ENCODE peak calls at places on chromosomes 12 and 14, in four cellular contexts. S is NCI-H524; V is psoas muscle; G is stimulated activated CD8-positive, alpha-beta memory T cell treated with anti-CD3 and anti-CD28 coated beads, Interleukin-15, amount 100 ng/mL, for 1 hour. K is an unnamed sample.

GRCh38 chr12:120012067-120012621 is 23.1 kb downstream of the BICDL1 start:
- DNase-seq in S (peak; percentile 12), V (no peak), G (peak; percentile 56), K (peak; percentile 60)

GRCh38 chr12:40012709-40013108 is 93.2 kb downstream of the SLC2A13 start:
- DNase-seq in S (no peak), V (no peak), G (no peak), K (no peak)

GRCh38 chr12:33546004-33546403 is 106.4 kb upstream of the SYT10 start:
- DNase-seq in S (no peak), V (no peak), G (no peak), K (no peak)

GRCh38 chr14:63478024-63478423 is 65.2 kb downstream of the PPP2R5E start:
- DNase-seq in S (no peak), V (no peak), G (no peak), K (no peak)

GRCh38 chr12:96500686-96501085 is 11.3 kb downstream of the CFAP54 start:
- DNase-seq in S (no peak), V (no peak), G (no peak), K (no peak)

GRCh38 chr12:53048780-53049401 is 974 bp upstream of the TNS2 start:
- DNase-seq in S (no peak), V (peak; percentile 81), G (no peak), K (no peak)

GRCh38 chr12:96427269-96427729 is 27.1 kb upstream of the CDK17 start:
- DNase-seq in S (peak; percentile 82), V (peak; percentile 69), G (no peak), K (no peak)

GRCh38 chr12:117577122-117577657 is 215.8 kb upstream of the NOS1 start:
- DNase-seq in S (no peak), V (no peak), G (no peak), K (no peak)

GRCh38 chr12:2586159-2587035 is 208.4 kb upstream of the FKBP4 start:
- DNase-seq in S (peak; percentile 87), V (no peak), G (no peak), K (no peak)

GRCh38 chr12:124592050-124592449 is 24.6 kb upstream of the NCOR2 start:
- DNase-seq in S (no peak), V (no peak), G (no peak), K (no peak)